ENCODE peak calls at places on chromosomes 4 and X, in eight cellular contexts. L is brain microvascular endothelial cell, X is breast epithelium, O is omental fat pad, D is thoracic aorta, T is chondrocyte, C is HFFc6, J is tibial artery. N is an unnamed sample.

GRCh38 chr4:78155616-78156105 is 98.5 kb downstream of the FRAS1 start:
- DNase-seq in L (peak; percentile 38), X (no peak), O (no peak), D (no peak), T (no peak), C (peak; percentile 58), J (no peak), N (no peak)

GRCh38 chrX:112731793-112732192 is 52.1 kb upstream of the LHFPL1 start:
- DNase-seq in L (no peak), X (no peak), O (no peak), D (no peak), T (no peak), C (no peak), J (no peak), N (no peak)

GRCh38 chrX:130343411-130343810 is 3.7 kb downstream of the SLC25A14 start:
- DNase-seq in L (peak; percentile 7), X (no peak), O (no peak), D (no peak), T (no peak), C (no peak), J (no peak), N (no peak)

GRCh38 chr4:48429709-48430474 is 53.3 kb upstream of the SLC10A4 start:
- DNase-seq in L (no peak), X (no peak), O (no peak), D (no peak), T (no peak), C (no peak), J (no peak), N (no peak)

GRCh38 chr4:129218897-129219296 is 122.9 kb downstream of the C4orf33 start:
- DNase-seq in L (peak; percentile 52), X (no peak), O (no peak), D (no peak), T (no peak), C (no peak), J (no peak), N (no peak)

GRCh38 chr4:7278071-7278765 is 85.9 kb downstream of the SORCS2 start:
- DNase-seq in L (no peak), X (no peak), O (no peak), D (no peak), T (no peak), C (no peak), J (no peak), N (no peak)

GRCh38 chrX:40062525-40063193 is 35.1 kb downstream of the BCOR start:
- DNase-seq in L (no peak), X (no peak), O (no peak), D (no peak), T (peak; percentile 68), C (no peak), J (no peak), N (no peak)

GRCh38 chr4:103934178-103934789 is 214.5 kb upstream of the TACR3 start:
- DNase-seq in L (peak; percentile 16), X (no peak), O (no peak), D (no peak), T (no peak), C (peak; percentile 49), J (no peak), N (peak; percentile 3)

GRCh38 chr4:179124957-179125356 is 1682.7 kb upstream of the AGA start:
- DNase-seq in L (no peak), X (no peak), O (no peak), D (no peak), T (no peak), C (no peak), J (no peak), N (no peak)

GRCh38 chr4:148653681-148654080 is 211.5 kb upstream of the NR3C2 start:
- DNase-seq in L (no peak), X (no peak), O (no peak), D (no peak), T (no peak), C (no peak), J (no peak), N (no peak)

GRCh38 chr4:76232681-76233080 is 18.8 kb upstream of the FAM47E start:
- DNase-seq in L (no peak), X (no peak), O (no peak), D (no peak), T (no peak), C (no peak), J (no peak), N (no peak)

GRCh38 chr4:176188654-176189053 is 6.7 kb downstream of the SPATA4 start:
- DNase-seq in L (no peak), X (no peak), O (no peak), D (no peak), T (no peak), C (no peak), J (no peak), N (no peak)

GRCh38 chrX:19990225-19990518 is 689 bp downstream of the BCLAF3 start:
- DNase-seq in L (no peak), X (no peak), O (no peak), D (no peak), T (no peak), C (no peak), J (no peak), N (no peak)

GRCh38 chrX:32010948-32011347 is 939.1 kb upstream of the FTHL17 start:
- DNase-seq in L (no peak), X (no peak), O (no peak), D (no peak), T (no peak), C (no peak), J (no peak), N (no peak)

GRCh38 chr4:73918058-73918457 is 48.9 kb downstream of the CXCL1 start:
- DNase-seq in L (no peak), X (no peak), O (no peak), D (no peak), T (no peak), C (peak; percentile 17), J (no peak), N (peak; percentile 51)

GRCh38 chrX:6002056-6002455 is 226.6 kb downstream of the NLGN4X start:
- DNase-seq in L (no peak), X (no peak), O (no peak), D (no peak), T (no peak), C (no peak), J (no peak), N (no peak)

GRCh38 chr4:168630445-168631187 is 133.8 kb downstream of the PALLD start:
- DNase-seq in L (peak; percentile 79), X (no peak), O (no peak), D (no peak), T (no peak), C (peak; percentile 59), J (no peak), N (no peak)

GRCh38 chr4:81919238-81919637 is 447.5 kb upstream of the RASGEF1B start:
- DNase-seq in L (peak; percentile 2), X (no peak), O (no peak), D (no peak), T (no peak), C (no peak), J (no peak), N (no peak)
- TF ChIP-seq CTCF in L (peak; percentile 35), X (no peak), O (no peak), D (no peak), T (peak; percentile 41), C (no peak), J (peak; percentile 5), N (no peak)

GRCh38 chr4:86893136-86893535 is 914 bp upstream of the C4orf36 start:
- DNase-seq in L (no peak), X (no peak), O (no peak), D (no peak), T (no peak), C (no peak), J (no peak), N (no peak)

GRCh38 chr4:86895692-86896488 is 3.7 kb upstream of the C4orf36 start:
- DNase-seq in L (peak; percentile 61), X (no peak), O (no peak), D (no peak), T (no peak), C (peak; percentile 80), J (no peak), N (peak; percentile 46)

GRCh38 chr4:86892639-86892965 is 380 bp upstream of the C4orf36 start:
- DNase-seq in L (no peak), X (no peak), O (no peak), D (no peak), T (no peak), C (peak; percentile 15), J (no peak), N (no peak)

GRCh38 chr4:86894465-86894864 is 2.2 kb upstream of the C4orf36 start:
- DNase-seq in L (peak; percentile 9), X (no peak), O (no peak), D (no peak), T (no peak), C (peak; percentile 27), J (no peak), N (no peak)

GRCh38 chr4:86891785-86892638 is at the start of gene C4orf36:
- DNase-seq in L (peak; percentile 23), X (peak; percentile 87), O (no peak), D (no peak), T (no peak), C (peak; percentile 41), J (peak; percentile 72), N (no peak)
- TF ChIP-seq CTCF in L (peak; percentile 14), X (no peak), O (no peak), D (no peak), T (peak; percentile 45), C (no peak), J (no peak), N (no peak)

DNA sequence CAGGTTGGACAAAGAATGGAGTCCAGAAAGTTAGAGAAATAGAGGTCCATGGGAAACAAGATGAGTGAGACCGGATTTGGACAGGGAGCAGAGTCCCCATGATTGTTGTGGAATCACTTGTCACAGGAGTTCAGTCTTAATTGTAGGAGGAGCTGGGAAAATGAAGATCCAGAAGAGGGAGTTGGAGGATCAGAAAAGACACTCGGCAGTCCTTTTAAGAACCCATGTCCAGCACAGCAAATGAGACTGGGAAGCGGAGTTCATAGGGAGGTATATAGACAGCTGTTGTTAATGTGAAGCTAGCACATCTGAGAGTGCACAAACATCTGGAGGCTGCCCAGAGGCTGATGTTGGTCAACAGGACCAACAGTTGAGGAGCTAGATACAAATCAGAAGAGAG is 111.4 kb upstream of the RXFP1 start:
- DNase-seq in L (peak; percentile 6), X (no peak), O (no peak), D (no peak), T (no peak), C (peak; percentile 6), J (no peak), N (peak; percentile 13)
- TF ChIP-seq CTCF in L (peak; percentile 28), X (no peak), O (no peak), D (no peak), T (no peak), C (no peak), J (no peak), N (peak; percentile 45)

GRCh38 chr4:1815096-1815996 is 22.3 kb downstream of the FGFR3 start:
- DNase-seq in L (no peak), X (no peak), O (no peak), D (no peak), T (no peak), C (no peak), J (no peak), N (no peak)

GRCh38 chr4:1813231-1813630 is 20.1 kb downstream of the FGFR3 start:
- DNase-seq in L (no peak), X (no peak), O (no peak), D (no peak), T (no peak), C (no peak), J (no peak), N (no peak)

GRCh38 chr4:1812720-1813119 is 19.6 kb downstream of the FGFR3 start:
- DNase-seq in L (no peak), X (no peak), O (no peak), D (no peak), T (no peak), C (no peak), J (no peak), N (no peak)

GRCh38 chr4:1814453-1814852 is 21.4 kb downstream of the FGFR3 start:
- DNase-seq in L (no peak), X (no peak), O (no peak), D (no peak), T (no peak), C (no peak), J (no peak), N (no peak)

GRCh38 chr4:1813915-1814314 is 20.8 kb downstream of the FGFR3 start:
- DNase-seq in L (no peak), X (no peak), O (no peak), D (no peak), T (no peak), C (no peak), J (no peak), N (no peak)
- TF ChIP-seq CTCF in L (peak; percentile 26), X (no peak), O (no peak), D (no peak), T (peak; percentile 24), C (no peak), J (no peak), N (peak; percentile 12)